ENCODE peak calls at places on chromosomes 5 and 9, in seven cellular contexts. I, J, T, Z, P, N and F are unnamed samples.

GRCh38 chr9:35793461-35793860 is 2.1 kb downstream of the NPR2 start:
- DNase-seq in P (no peak), T (no peak), I (no peak), Z (no peak), N (no peak), J (no peak), F (no peak)

GRCh38 chr9:35618325-35618727 is at the start of gene CD72:
- DNase-seq in I (no peak), T (no peak), Z (no peak), N (peak), J (no peak), P (peak), F (no peak)

GRCh38 chr5:179264053-179264540 is 81.2 kb downstream of the ADAMTS2 start:
- DNase-seq in N (no peak), P (no peak), I (no peak), J (no peak), T (peak), Z (no peak), F (peak)

GRCh38 chr5:93294184-93294583 is 286.8 kb downstream of the NR2F1-AS1 start:
- DNase-seq in Z (no peak), P (no peak), N (no peak), I (no peak), J (no peak), T (no peak), F (no peak)

GRCh38 chr9:123724211-123724831 is 205.6 kb downstream of the DENND1A start:
- DNase-seq in J (no peak), T (no peak), Z (no peak), N (no peak), I (no peak), P (no peak), F (no peak)

GRCh38 chr9:128218518-128219389 is 15.6 kb downstream of the DNM1 start:
- DNase-seq in J (peak), Z (peak), N (peak), P (peak), I (peak), T (peak), F (peak)

GRCh38 chr5:14016549-14016948 is 72.1 kb upstream of the DNAH5 start:
- DNase-seq in P (no peak), T (no peak), J (no peak), Z (no peak), I (no peak), N (no peak), F (no peak)

GRCh38 chr9:115399026-115399425 is 281.1 kb upstream of the TNC start:
- DNase-seq in P (no peak), N (no peak), Z (no peak), I (no peak), J (no peak), T (no peak), F (no peak)

GRCh38 chr5:181152406-181152805 is 5.0 kb downstream of the OR2V2 start:
- DNase-seq in N (no peak), J (no peak), Z (peak), T (no peak), P (no peak), I (no peak), F (no peak)

GRCh38 chr5:149497357-149497756 is 53.9 kb downstream of the CSNK1A1 start:
- DNase-seq in T (no peak), I (no peak), P (no peak), N (no peak), J (no peak), Z (no peak), F (no peak)

GRCh38 chr9:88706193-88707112 is 171.5 kb downstream of the NXNL2 start:
- DNase-seq in N (peak), I (no peak), Z (peak), J (no peak), P (no peak), T (no peak), F (no peak)

GRCh38 chr5:111655169-111655924 is 101.6 kb downstream of the NREP start:
- DNase-seq in P (no peak), Z (peak), I (no peak), J (no peak), N (no peak), T (no peak), F (no peak)

GRCh38 chr5:56264417-56265025 is 31.4 kb upstream of the ANKRD55 start:
- DNase-seq in T (peak), I (no peak), Z (peak), N (no peak), P (no peak), J (no peak), F (no peak)

GRCh38 chr5:173562451-173562850 is 54.0 kb downstream of the BOD1 start:
- DNase-seq in J (no peak), I (no peak), P (no peak), N (no peak), Z (no peak), T (no peak), F (no peak)

GRCh38 chr5:84821924-84822323 is 437.2 kb upstream of the EDIL3 start:
- DNase-seq in Z (no peak), T (no peak), J (no peak), N (no peak), P (no peak), I (no peak), F (no peak)

GRCh38 chr5:107505763-107506534 is 164.8 kb downstream of the EFNA5 start:
- DNase-seq in T (no peak), J (no peak), I (no peak), P (no peak), N (no peak), Z (no peak), F (no peak)

GRCh38 chr9:12813960-12814876 is 39.4 kb downstream of the LURAP1L start:
- DNase-seq in Z (peak), I (no peak), J (peak), N (no peak), T (peak), P (no peak), F (peak)

GRCh38 chr5:179908528-179908927 is 831 bp upstream of the TBC1D9B start:
- DNase-seq in I (no peak), T (no peak), Z (peak), P (peak), N (peak), J (no peak), F (no peak)

GRCh38 chr9:125574136-125574877 is 132.7 kb downstream of the MAPKAP1 start:
- DNase-seq in I (no peak), J (no peak), T (no peak), P (no peak), Z (no peak), N (no peak), F (no peak)

GRCh38 chr5:132000677-132001453 is 10.6 kb downstream of the ACSL6 start:
- DNase-seq in I (no peak), P (peak), N (no peak), T (no peak), Z (peak), J (no peak), F (no peak)

GRCh38 chr9:84804948-84805694 is 135.6 kb downstream of the NTRK2 start:
- DNase-seq in J (no peak), T (no peak), N (no peak), Z (no peak), P (no peak), I (no peak), F (no peak)

GRCh38 chr9:108634164-108634563 is 221.6 kb downstream of the ACTL7B start:
- DNase-seq in N (no peak), J (no peak), P (no peak), Z (no peak), I (no peak), T (peak), F (no peak)

GRCh38 chr9:97562542-97562941 is 61.1 kb downstream of the TMOD1 start:
- DNase-seq in T (no peak), I (no peak), N (no peak), P (peak), Z (no peak), J (no peak), F (no peak)

GRCh38 chr9:126588491-126589168 is 25.1 kb upstream of the LMX1B start:
- DNase-seq in I (no peak), N (no peak), J (no peak), T (no peak), Z (no peak), P (no peak), F (no peak)

GRCh38 chr5:14351845-14352712 is 208.9 kb downstream of the TRIO start:
- DNase-seq in Z (peak), I (peak), N (no peak), J (peak), P (peak), T (peak), F (peak)

GRCh38 chr5:91049800-91050199 is 333.3 kb downstream of the ARRDC3 start:
- DNase-seq in I (no peak), Z (no peak), T (no peak), N (no peak), P (no peak), J (no peak), F (no peak)

GRCh38 chr9:3962467-3962866 is 337.4 kb downstream of the GLIS3 start:
- DNase-seq in P (no peak), Z (peak), N (no peak), I (no peak), T (no peak), J (no peak), F (no peak)

GRCh38 chr9:14221558-14221957 is 92.4 kb downstream of the NFIB start:
- DNase-seq in T (no peak), J (no peak), I (no peak), Z (peak), N (no peak), P (no peak), F (no peak)

GRCh38 chr5:107455111-107455544 is 215.6 kb downstream of the EFNA5 start:
- DNase-seq in N (no peak), I (no peak), J (no peak), Z (no peak), P (no peak), T (no peak), F (no peak)

GRCh38 chr9:134158753-134159392 is 5.5 kb downstream of the RNU6ATAC start:
- DNase-seq in Z (no peak), I (no peak), N (no peak), J (no peak), P (peak), T (no peak), F (no peak)

GRCh38 chr9:134158242-134158641 is 6.1 kb downstream of the RNU6ATAC start:
- DNase-seq in T (no peak), Z (no peak), I (no peak), N (peak), P (peak), J (no peak), F (no peak)

GRCh38 chr9:134155812-134156360 is 8.5 kb downstream of the RNU6ATAC start:
- DNase-seq in J (no peak), P (no peak), Z (no peak), I (no peak), T (no peak), N (no peak), F (no peak)

GRCh38 chr9:134156564-134157377 is 7.6 kb downstream of the RNU6ATAC start:
- DNase-seq in P (peak), N (peak), Z (no peak), I (no peak), J (no peak), T (no peak), F (no peak)

DNA sequence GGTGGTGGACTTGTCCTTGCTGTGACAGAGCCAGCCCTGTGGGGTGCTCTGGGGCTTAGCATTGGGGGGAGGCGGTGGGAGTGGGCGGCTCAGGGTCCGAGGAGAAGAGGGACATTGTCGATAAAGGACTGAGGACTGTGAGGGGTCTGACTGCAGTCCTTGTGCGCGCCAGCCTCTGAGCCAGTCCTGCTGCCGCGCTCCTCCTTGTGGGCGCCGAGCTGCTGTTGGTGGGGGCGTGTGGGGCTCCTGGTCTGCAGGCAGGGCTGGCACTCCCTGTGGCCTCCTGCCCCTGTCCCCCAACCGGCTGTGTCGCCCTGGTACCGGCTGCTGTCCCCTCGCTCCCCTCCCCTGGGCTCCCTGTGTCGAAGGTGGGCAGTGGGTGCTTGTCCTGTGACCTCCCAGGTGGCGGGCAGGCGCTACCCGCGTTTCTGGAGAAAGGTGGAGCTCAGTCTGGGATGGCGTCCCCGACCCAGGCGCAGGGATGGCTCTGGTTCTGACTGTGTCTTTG is 6.9 kb downstream of the RNU6ATAC start:
- DNase-seq in T (no peak), I (no peak), Z (no peak), J (no peak), N (peak), P (peak), F (no peak)
- TF ChIP-seq POLR2A in T (no peak), I (no peak), Z (no peak), J (no peak), N (no peak), P (no peak), F (no peak)

GRCh38 chr5:59390074-59390659 is 503.4 kb downstream of the PDE4D start:
- DNase-seq in Z (peak), N (no peak), P (no peak), J (no peak), T (no peak), I (no peak), F (no peak)
- H3K27ac ChIP-seq in Z (no peak), N (no peak), P (no peak), J (no peak), T (no peak), I (no peak), F (no peak)

DNA sequence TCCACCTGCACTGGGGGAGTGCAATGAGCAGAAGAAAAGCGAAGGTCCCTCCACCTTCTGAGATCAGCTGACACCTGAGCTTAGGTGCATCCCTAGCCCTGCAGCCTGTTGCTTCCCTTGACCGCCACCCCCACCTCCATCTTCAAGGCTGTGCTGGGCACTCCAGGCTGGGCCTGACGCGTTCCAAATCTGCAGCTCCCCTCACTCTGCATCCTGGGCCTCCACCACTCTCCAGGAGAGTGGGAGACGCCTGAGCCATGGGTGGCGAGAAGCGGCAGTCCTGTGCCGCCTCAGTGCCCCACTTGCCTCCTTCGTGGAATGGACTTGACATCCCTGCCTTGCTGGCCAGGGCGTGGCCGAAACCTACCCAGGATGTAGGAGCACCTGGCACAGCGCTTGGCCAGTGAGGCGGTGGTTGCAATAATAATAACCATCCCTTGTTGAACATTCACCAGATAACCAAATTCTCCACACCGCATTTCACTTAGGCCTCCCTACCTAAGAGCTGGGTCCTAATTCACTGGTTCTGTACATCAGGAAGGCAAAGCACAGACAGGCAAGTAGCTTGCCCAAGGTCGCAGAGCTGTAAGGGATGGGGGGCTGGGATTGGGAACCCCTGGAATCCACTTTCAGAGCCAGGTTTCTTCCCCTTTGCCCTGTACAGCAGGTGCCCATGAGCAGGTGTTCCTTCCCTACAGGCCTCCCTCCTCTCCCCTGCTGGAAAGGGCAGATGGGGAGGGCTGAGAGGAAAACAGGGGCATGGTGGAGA is 11.7 kb downstream of the B4GALT7 start:
- DNase-seq in T (no peak), N (no peak), J (no peak), I (no peak), P (no peak), Z (no peak), F (no peak)
- TF ChIP-seq POLR2A in T (no peak), N (no peak), J (no peak), I (no peak), P (no peak), Z (no peak), F (no peak)

DNA sequence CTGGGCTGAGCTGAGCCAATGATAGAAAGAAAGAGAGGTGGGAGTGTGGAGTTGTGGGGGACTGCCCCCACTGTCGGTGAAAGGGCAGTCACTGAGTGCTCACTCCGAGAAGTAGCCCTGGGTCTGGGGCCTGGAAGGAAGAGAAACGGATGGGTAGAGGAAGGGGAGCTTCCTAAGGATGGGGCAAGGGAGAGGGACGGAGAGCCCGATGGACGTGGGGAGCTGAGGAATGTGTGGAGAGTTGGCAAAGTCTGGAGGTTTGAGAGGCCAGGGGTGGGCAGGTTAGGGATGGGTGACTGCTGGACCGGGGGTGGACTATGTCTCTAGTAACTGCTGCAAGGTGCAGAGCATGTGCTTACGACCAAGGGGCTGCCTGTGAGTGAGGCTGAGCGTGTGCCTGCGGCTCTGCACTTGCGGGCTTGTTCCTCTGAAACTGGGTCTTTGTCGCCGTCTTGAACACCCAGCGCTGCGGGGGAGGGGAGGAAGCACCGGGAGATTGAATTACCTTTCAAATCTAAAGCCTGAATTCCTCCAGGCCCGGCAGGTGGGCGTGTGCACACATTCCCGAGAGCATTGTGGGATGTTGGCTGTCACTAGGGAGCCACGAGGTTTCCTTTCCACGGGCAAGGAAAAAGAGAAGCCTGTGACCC is 76.4 kb upstream of the ARAP3 start:
- DNase-seq in P (no peak), T (no peak), J (no peak), Z (no peak), N (no peak), I (no peak), F (no peak)
- H3K27ac ChIP-seq in P (no peak), T (no peak), J (no peak), Z (no peak), N (no peak), I (no peak), F (no peak)

DNA sequence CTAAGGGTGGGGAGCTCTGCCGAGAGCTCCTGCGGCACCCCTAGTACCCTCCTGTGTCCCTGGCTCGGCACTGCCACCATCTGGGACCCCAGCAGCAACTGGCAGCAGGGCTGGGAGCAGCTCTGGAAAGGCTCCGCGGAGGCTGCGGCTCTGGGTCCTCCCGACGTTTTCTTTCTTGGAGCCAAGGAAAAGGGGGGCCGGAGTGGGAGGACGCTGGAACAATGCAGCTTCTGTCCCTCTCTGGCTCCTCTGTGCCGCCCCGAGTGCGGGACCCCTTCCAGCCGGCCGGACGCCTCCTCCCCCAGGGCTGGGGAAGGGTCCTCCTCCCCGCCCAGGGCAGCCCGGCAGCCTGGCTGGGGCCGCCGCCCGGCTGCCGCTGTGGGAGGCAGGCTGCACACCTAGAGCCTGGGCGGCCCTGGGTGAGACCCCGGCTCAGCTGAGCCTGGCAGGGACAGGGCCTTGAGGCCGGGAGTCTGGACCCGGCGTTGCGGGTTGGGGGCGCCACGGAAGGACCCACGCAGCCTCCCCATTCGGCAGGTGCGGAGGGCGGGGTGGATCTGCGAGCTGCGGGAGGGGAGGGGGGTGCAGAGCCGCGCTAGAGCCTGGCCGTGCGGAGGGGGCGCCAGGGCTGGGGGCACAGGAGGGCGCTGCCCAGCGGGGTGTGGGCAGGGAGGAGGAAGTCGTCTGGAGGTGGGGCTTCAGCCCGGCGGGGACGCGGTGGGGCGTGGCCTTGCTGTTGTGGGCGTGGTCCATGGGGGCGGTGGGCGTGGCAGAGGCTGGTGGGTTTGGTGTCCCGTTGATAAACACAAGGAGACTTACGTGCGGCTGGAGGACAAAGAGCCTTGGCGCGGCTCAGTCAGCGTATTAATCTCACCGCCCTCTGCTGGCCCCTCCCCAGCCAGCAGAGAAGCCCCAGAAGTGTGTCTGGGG is 15.1 kb downstream of the GPSM1 start:
- DNase-seq in T (peak), N (peak), Z (no peak), I (no peak), P (peak), J (peak), F (peak)
- TF ChIP-seq POLR2A in T (no peak), N (no peak), Z (no peak), I (no peak), P (no peak), J (no peak), F (no peak)

DNA sequence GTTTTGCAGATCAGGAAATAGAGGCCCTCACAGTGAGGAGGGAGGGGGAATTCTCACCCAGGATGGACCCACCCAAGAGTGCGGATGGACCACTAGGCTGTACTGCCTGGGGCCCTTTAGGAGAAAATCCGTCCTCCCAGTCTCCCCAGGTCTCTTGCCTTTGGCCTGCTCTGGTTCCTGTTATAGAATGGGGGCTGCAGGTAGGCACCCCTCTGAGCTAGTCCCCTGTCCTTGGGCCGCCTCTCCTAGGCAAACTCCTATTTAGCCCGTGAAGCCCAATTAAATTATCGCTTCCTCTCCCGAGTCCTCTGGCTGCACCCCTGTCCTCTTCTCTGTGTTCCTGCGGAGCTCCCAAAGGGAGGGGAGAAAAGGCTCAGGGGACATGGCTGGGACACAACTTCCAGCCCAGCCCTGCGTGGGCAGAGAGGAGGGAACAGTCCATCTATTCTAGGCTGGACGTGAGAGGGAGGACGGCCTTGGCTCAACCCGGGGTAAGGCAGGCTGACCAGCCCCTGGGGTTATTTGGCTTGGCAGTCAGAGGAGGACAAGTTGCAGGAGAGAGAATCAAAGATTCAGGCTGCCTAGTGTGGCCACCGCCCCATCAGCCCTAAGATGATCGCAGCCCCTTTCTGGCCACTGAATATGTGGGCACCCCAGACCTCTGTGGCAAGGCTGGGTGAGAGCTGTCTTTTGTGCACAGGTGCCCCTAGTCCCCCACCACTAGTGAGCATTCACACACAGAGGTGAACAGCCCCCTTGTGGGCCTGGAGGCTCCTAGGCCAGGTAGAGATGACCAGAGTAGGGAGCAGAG is 134.2 kb downstream of the C9orf50 start:
- DNase-seq in N (no peak), P (no peak), T (peak), Z (no peak), I (no peak), J (peak), F (peak)
- H3K27ac ChIP-seq in N (peak), P (peak), T (peak), Z (no peak), I (peak), J (peak), F (peak)

GRCh38 chr5:138575194-138576015 is at the start of gene HSPA9:
- DNase-seq in I (peak), J (peak), T (peak), Z (peak), N (peak), P (peak), F (peak)
- TF ChIP-seq POLR2A in I (no peak), J (peak), T (peak), Z (peak), N (peak), P (peak), F (peak)